ENCODE peak calls at places on chromosomes 3 and 15, in nine cellular contexts. One of them, this sample, is unnamed.

GRCh38 chr3:129979891-129980290 is 5.4 kb downstream of the TRH start:
- DNase-seq in AG04450: no peak
- DNase-seq in NCI-H1436: no peak
- DNase-seq in GM20000: no peak
- DNase-seq in posterior cingulate gyrus: no peak
- DNase-seq in AG09309: no peak
- DNase-seq in germinal center: no peak
- DNase-seq in SW480: no peak
- DNase-seq in COR-L47: no peak
- DNase-seq in this sample: no peak

GRCh38 chr3:42067324-42067723 is 23.8 kb upstream of the TRAK1 start:
- DNase-seq in AG04450: no peak
- DNase-seq in NCI-H1436: no peak
- DNase-seq in GM20000: peak
- DNase-seq in posterior cingulate gyrus: no peak
- DNase-seq in AG09309: no peak
- DNase-seq in germinal center: peak
- DNase-seq in SW480: no peak
- DNase-seq in COR-L47: no peak
- DNase-seq in this sample: no peak

GRCh38 chr3:171184372-171184771 is 157.9 kb upstream of the SLC2A2 start:
- DNase-seq in AG04450: no peak
- DNase-seq in NCI-H1436: no peak
- DNase-seq in GM20000: peak
- DNase-seq in posterior cingulate gyrus: no peak
- DNase-seq in AG09309: no peak
- DNase-seq in germinal center: no peak
- DNase-seq in SW480: no peak
- DNase-seq in COR-L47: no peak
- DNase-seq in this sample: no peak

GRCh38 chr3:71515640-71516383 is 67.7 kb downstream of the FOXP1 start:
- DNase-seq in AG04450: no peak
- DNase-seq in NCI-H1436: no peak
- DNase-seq in GM20000: no peak
- DNase-seq in posterior cingulate gyrus: no peak
- DNase-seq in AG09309: no peak
- DNase-seq in germinal center: no peak
- DNase-seq in SW480: no peak
- DNase-seq in COR-L47: no peak
- DNase-seq in this sample: no peak

GRCh38 chr3:128282392-128283196 is 129.3 kb downstream of the EEFSEC start:
- DNase-seq in AG04450: no peak
- DNase-seq in NCI-H1436: no peak
- DNase-seq in GM20000: no peak
- DNase-seq in posterior cingulate gyrus: peak
- DNase-seq in AG09309: no peak
- DNase-seq in germinal center: no peak
- DNase-seq in SW480: no peak
- DNase-seq in COR-L47: peak
- DNase-seq in this sample: peak

GRCh38 chr3:39254806-39255449 is 24.9 kb downstream of the CX3CR1 start:
- DNase-seq in AG04450: no peak
- DNase-seq in NCI-H1436: no peak
- DNase-seq in GM20000: no peak
- DNase-seq in posterior cingulate gyrus: no peak
- DNase-seq in AG09309: peak
- DNase-seq in germinal center: peak
- DNase-seq in SW480: no peak
- DNase-seq in COR-L47: no peak
- DNase-seq in this sample: no peak

GRCh38 chr15:40685376-40685775 is 9.6 kb upstream of the RAD51 start:
- DNase-seq in AG04450: no peak
- DNase-seq in NCI-H1436: no peak
- DNase-seq in GM20000: no peak
- DNase-seq in posterior cingulate gyrus: no peak
- DNase-seq in AG09309: no peak
- DNase-seq in germinal center: no peak
- DNase-seq in SW480: no peak
- DNase-seq in COR-L47: no peak
- DNase-seq in this sample: no peak

GRCh38 chr15:85005744-85006143 is 24.1 kb downstream of the PDE8A start:
- DNase-seq in AG04450: no peak
- DNase-seq in NCI-H1436: no peak
- DNase-seq in GM20000: no peak
- DNase-seq in posterior cingulate gyrus: no peak
- DNase-seq in AG09309: no peak
- DNase-seq in germinal center: no peak
- DNase-seq in SW480: no peak
- DNase-seq in COR-L47: no peak
- DNase-seq in this sample: no peak

GRCh38 chr3:10968390-10968789 is 24.2 kb upstream of the SLC6A1 start:
- DNase-seq in AG04450: no peak
- DNase-seq in NCI-H1436: no peak
- DNase-seq in GM20000: no peak
- DNase-seq in posterior cingulate gyrus: peak
- DNase-seq in AG09309: no peak
- DNase-seq in germinal center: no peak
- DNase-seq in SW480: no peak
- DNase-seq in COR-L47: peak
- DNase-seq in this sample: no peak

GRCh38 chr15:101201411-101202174 is 50.3 kb downstream of the CHSY1 start:
- DNase-seq in AG04450: peak
- DNase-seq in NCI-H1436: no peak
- DNase-seq in GM20000: no peak
- DNase-seq in posterior cingulate gyrus: peak
- DNase-seq in AG09309: peak
- DNase-seq in germinal center: no peak
- DNase-seq in SW480: peak
- DNase-seq in COR-L47: no peak
- DNase-seq in this sample: peak

GRCh38 chr15:75043509-75044257 is 20.3 kb downstream of the PPCDC start:
- DNase-seq in AG04450: peak
- DNase-seq in NCI-H1436: no peak
- DNase-seq in GM20000: peak
- DNase-seq in posterior cingulate gyrus: peak
- DNase-seq in AG09309: peak
- DNase-seq in germinal center: peak
- DNase-seq in SW480: peak
- DNase-seq in COR-L47: no peak
- DNase-seq in this sample: peak

GRCh38 chr3:194274424-194275085 is 76.6 kb downstream of the CPN2 start:
- DNase-seq in AG04450: no peak
- DNase-seq in NCI-H1436: no peak
- DNase-seq in GM20000: no peak
- DNase-seq in posterior cingulate gyrus: no peak
- DNase-seq in AG09309: no peak
- DNase-seq in germinal center: no peak
- DNase-seq in SW480: peak
- DNase-seq in COR-L47: no peak
- DNase-seq in this sample: no peak

GRCh38 chr15:84747423-84748273 is 744 bp upstream of the ZNF592 start:
- DNase-seq in AG04450: no peak
- DNase-seq in NCI-H1436: peak
- DNase-seq in GM20000: no peak
- DNase-seq in posterior cingulate gyrus: no peak
- DNase-seq in AG09309: no peak
- DNase-seq in germinal center: peak
- DNase-seq in SW480: peak
- DNase-seq in COR-L47: peak
- DNase-seq in this sample: peak

GRCh38 chr3:131543714-131544113 is 40.9 kb upstream of the MRPL3 start:
- DNase-seq in AG04450: peak
- DNase-seq in NCI-H1436: no peak
- DNase-seq in GM20000: no peak
- DNase-seq in posterior cingulate gyrus: peak
- DNase-seq in AG09309: peak
- DNase-seq in germinal center: no peak
- DNase-seq in SW480: peak
- DNase-seq in COR-L47: no peak
- DNase-seq in this sample: no peak

GRCh38 chr3:182133752-182134151 is 422.0 kb downstream of the SOX2 start:
- DNase-seq in AG04450: no peak
- DNase-seq in NCI-H1436: no peak
- DNase-seq in GM20000: no peak
- DNase-seq in posterior cingulate gyrus: no peak
- DNase-seq in AG09309: no peak
- DNase-seq in germinal center: no peak
- DNase-seq in SW480: no peak
- DNase-seq in COR-L47: no peak
- DNase-seq in this sample: no peak

GRCh38 chr15:95119041-95119440 is 887.7 kb downstream of the MCTP2 start:
- DNase-seq in AG04450: no peak
- DNase-seq in NCI-H1436: no peak
- DNase-seq in GM20000: no peak
- DNase-seq in posterior cingulate gyrus: no peak
- DNase-seq in AG09309: no peak
- DNase-seq in germinal center: no peak
- DNase-seq in SW480: no peak
- DNase-seq in COR-L47: no peak
- DNase-seq in this sample: no peak

GRCh38 chr15:56817690-56818089 is 84.4 kb upstream of the ZNF280D start:
- DNase-seq in AG04450: no peak
- DNase-seq in NCI-H1436: no peak
- DNase-seq in GM20000: no peak
- DNase-seq in posterior cingulate gyrus: no peak
- DNase-seq in AG09309: no peak
- DNase-seq in germinal center: no peak
- DNase-seq in SW480: no peak
- DNase-seq in COR-L47: no peak
- DNase-seq in this sample: no peak

GRCh38 chr15:64532515-64532914 is 72.1 kb downstream of the ZNF609 start:
- DNase-seq in AG04450: no peak
- DNase-seq in NCI-H1436: no peak
- DNase-seq in GM20000: no peak
- DNase-seq in posterior cingulate gyrus: no peak
- DNase-seq in AG09309: no peak
- DNase-seq in germinal center: no peak
- DNase-seq in SW480: no peak
- DNase-seq in COR-L47: no peak
- DNase-seq in this sample: no peak

GRCh38 chr3:130849111-130849552 is 44.8 kb upstream of the ATP2C1 start:
- DNase-seq in AG04450: no peak
- DNase-seq in NCI-H1436: peak
- DNase-seq in GM20000: no peak
- DNase-seq in posterior cingulate gyrus: no peak
- DNase-seq in AG09309: no peak
- DNase-seq in germinal center: no peak
- DNase-seq in SW480: no peak
- DNase-seq in COR-L47: peak
- DNase-seq in this sample: no peak